ENCODE peak calls at places on chromosomes 7 and 10, in four cellular contexts. One of them, this sample, is unnamed.

GRCh38 chr10:75508239-75508813 is 76.9 kb downstream of the LRMDA start:
- DNase-seq in adrenal gland: no peak
- DNase-seq in GM13977: no peak
- DNase-seq in cardiac fibroblast: peak
- DNase-seq in this sample: no peak

GRCh38 chr7:100676501-100677306 is 3.2 kb downstream of the GNB2 start:
- DNase-seq in adrenal gland: peak
- DNase-seq in cardiac fibroblast: no peak
- DNase-seq in GM13977: no peak
- DNase-seq in this sample: no peak

GRCh38 chr10:114724295-114724694 is 66.2 kb upstream of the ABLIM1 start:
- DNase-seq in cardiac fibroblast: no peak
- DNase-seq in adrenal gland: no peak
- DNase-seq in GM13977: no peak
- DNase-seq in this sample: no peak

GRCh38 chr7:130219871-130220270 is 12.2 kb downstream of the SSMEM1 start:
- DNase-seq in cardiac fibroblast: no peak
- DNase-seq in adrenal gland: no peak
- DNase-seq in GM13977: no peak
- DNase-seq in this sample: no peak

GRCh38 chr10:42783181-42783549 is 570 bp downstream of the BMS1 start:
- DNase-seq in GM13977: no peak
- DNase-seq in cardiac fibroblast: peak
- DNase-seq in adrenal gland: peak
- DNase-seq in this sample: no peak

GRCh38 chr7:152142976-152143665 is 117.6 kb downstream of the GALNT11 start:
- DNase-seq in cardiac fibroblast: no peak
- DNase-seq in GM13977: no peak
- DNase-seq in adrenal gland: no peak
- DNase-seq in this sample: no peak

GRCh38 chr10:68403701-68404100 is 3.4 kb downstream of the RUFY2 start:
- DNase-seq in cardiac fibroblast: no peak
- DNase-seq in adrenal gland: no peak
- DNase-seq in GM13977: no peak
- DNase-seq in this sample: no peak

GRCh38 chr7:7857143-7857583 is 111.4 kb upstream of the GLCCI1 start:
- DNase-seq in adrenal gland: no peak
- DNase-seq in cardiac fibroblast: no peak
- DNase-seq in GM13977: peak
- DNase-seq in this sample: peak

GRCh38 chr10:89574348-89574747 is 39.0 kb upstream of the SLC16A12 start:
- DNase-seq in adrenal gland: no peak
- DNase-seq in cardiac fibroblast: peak
- DNase-seq in GM13977: no peak
- DNase-seq in this sample: no peak

GRCh38 chr10:123862421-123863188 is 29.0 kb downstream of the CPXM2 start:
- DNase-seq in adrenal gland: no peak
- DNase-seq in GM13977: no peak
- DNase-seq in cardiac fibroblast: no peak
- DNase-seq in this sample: no peak

GRCh38 chr10:11009471-11010308 is 8.0 kb upstream of the CELF2 start:
- DNase-seq in GM13977: no peak
- DNase-seq in cardiac fibroblast: peak
- DNase-seq in adrenal gland: no peak
- DNase-seq in this sample: no peak

GRCh38 chr7:112150823-112151641 is 55.2 kb downstream of the DOCK4 start:
- DNase-seq in cardiac fibroblast: no peak
- DNase-seq in adrenal gland: no peak
- DNase-seq in GM13977: no peak
- DNase-seq in this sample: no peak

GRCh38 chr10:650691-651615 is 38.5 kb downstream of the DIP2C start:
- DNase-seq in adrenal gland: no peak
- DNase-seq in GM13977: no peak
- DNase-seq in cardiac fibroblast: no peak
- DNase-seq in this sample: no peak

GRCh38 chr10:17200885-17201164 is 647 bp downstream of the TRDMT1 start:
- DNase-seq in adrenal gland: peak
- DNase-seq in cardiac fibroblast: peak
- DNase-seq in GM13977: peak
- DNase-seq in this sample: no peak

GRCh38 chr10:100986952-100987684 is at the start of the genes MRPL43 and TWNK:
- DNase-seq in cardiac fibroblast: peak
- DNase-seq in adrenal gland: peak
- DNase-seq in GM13977: peak
- DNase-seq in this sample: no peak

GRCh38 chr7:2530076-2530967 is 10.7 kb downstream of the LFNG start:
- DNase-seq in cardiac fibroblast: no peak
- DNase-seq in GM13977: peak
- DNase-seq in adrenal gland: peak
- DNase-seq in this sample: no peak

GRCh38 chr7:27459729-27460048 is 203.0 kb downstream of the HIBADH start:
- DNase-seq in adrenal gland: no peak
- DNase-seq in GM13977: no peak
- DNase-seq in cardiac fibroblast: peak
- DNase-seq in this sample: no peak

GRCh38 chr7:80908360-80908797 is 10.5 kb downstream of the SEMA3C start:
- DNase-seq in adrenal gland: no peak
- DNase-seq in cardiac fibroblast: no peak
- DNase-seq in GM13977: no peak
- DNase-seq in this sample: no peak

GRCh38 chr10:85642082-85642420 is 724.5 kb downstream of the GRID1 start:
- DNase-seq in adrenal gland: no peak
- DNase-seq in GM13977: no peak
- DNase-seq in cardiac fibroblast: peak
- DNase-seq in this sample: no peak

GRCh38 chr10:132293416-132294195 is 14.1 kb downstream of the STK32C start:
- DNase-seq in cardiac fibroblast: no peak
- DNase-seq in GM13977: no peak
- DNase-seq in adrenal gland: no peak
- DNase-seq in this sample: no peak

GRCh38 chr10:103181244-103181643 is 11.8 kb downstream of the NT5C2 start:
- DNase-seq in GM13977: no peak
- DNase-seq in adrenal gland: no peak
- DNase-seq in cardiac fibroblast: peak
- DNase-seq in this sample: peak

GRCh38 chr7:26397326-26397725 is 105.7 kb downstream of the SNX10 start:
- DNase-seq in GM13977: no peak
- DNase-seq in adrenal gland: peak
- DNase-seq in cardiac fibroblast: no peak
- DNase-seq in this sample: no peak

GRCh38 chr10:20287951-20288350 is 471.7 kb downstream of the PLXDC2 start:
- DNase-seq in GM13977: no peak
- DNase-seq in cardiac fibroblast: no peak
- DNase-seq in adrenal gland: no peak
- DNase-seq in this sample: no peak

GRCh38 chr10:20289055-20289454 is 472.8 kb downstream of the PLXDC2 start:
- DNase-seq in GM13977: no peak
- DNase-seq in adrenal gland: no peak
- DNase-seq in cardiac fibroblast: no peak
- DNase-seq in this sample: no peak
- TF ChIP-seq CTCF in GM13977: no peak
- TF ChIP-seq CTCF in adrenal gland: no peak
- TF ChIP-seq CTCF in cardiac fibroblast: no peak
- TF ChIP-seq CTCF in this sample: no peak

GRCh38 chr7:44315504-44315903 is 9.9 kb downstream of the CAMK2B start:
- DNase-seq in adrenal gland: no peak
- DNase-seq in GM13977: no peak
- DNase-seq in cardiac fibroblast: no peak
- DNase-seq in this sample: no peak

GRCh38 chr7:44310221-44310848 is 15.1 kb downstream of the CAMK2B start:
- DNase-seq in GM13977: no peak
- DNase-seq in cardiac fibroblast: no peak
- DNase-seq in adrenal gland: peak
- DNase-seq in this sample: no peak

GRCh38 chr7:44313016-44313415 is 12.4 kb downstream of the CAMK2B start:
- DNase-seq in GM13977: no peak
- DNase-seq in cardiac fibroblast: no peak
- DNase-seq in adrenal gland: no peak
- DNase-seq in this sample: no peak

GRCh38 chr7:44311561-44312495 is 13.6 kb downstream of the CAMK2B start:
- DNase-seq in adrenal gland: no peak
- DNase-seq in cardiac fibroblast: no peak
- DNase-seq in GM13977: no peak
- DNase-seq in this sample: no peak

DNA sequence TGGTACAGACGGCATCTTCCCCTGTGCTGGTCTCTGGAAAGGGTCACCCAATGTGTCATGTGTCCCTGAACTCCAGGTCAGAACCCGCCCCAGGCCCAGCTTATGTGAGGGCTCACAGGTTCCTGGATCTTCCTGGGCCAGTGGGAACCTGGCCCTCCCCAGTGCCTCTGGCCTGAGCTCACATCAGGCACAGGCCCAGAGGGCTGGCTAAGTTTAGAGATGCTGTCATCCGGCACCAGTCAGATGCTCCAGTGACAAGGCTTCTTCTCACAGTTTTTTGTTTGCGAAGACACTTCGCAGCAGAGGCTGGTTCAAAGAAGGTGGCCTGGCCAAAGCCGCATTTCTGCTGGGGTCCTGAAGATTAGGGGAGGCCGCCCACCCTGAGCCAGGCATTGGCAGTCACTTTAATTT is 11.8 kb downstream of the CAMK2B start:
- DNase-seq in adrenal gland: no peak
- DNase-seq in GM13977: no peak
- DNase-seq in cardiac fibroblast: no peak
- DNase-seq in this sample: no peak
- TF ChIP-seq CTCF in adrenal gland: no peak
- TF ChIP-seq CTCF in GM13977: no peak
- TF ChIP-seq CTCF in cardiac fibroblast: no peak
- TF ChIP-seq CTCF in this sample: no peak

DNA sequence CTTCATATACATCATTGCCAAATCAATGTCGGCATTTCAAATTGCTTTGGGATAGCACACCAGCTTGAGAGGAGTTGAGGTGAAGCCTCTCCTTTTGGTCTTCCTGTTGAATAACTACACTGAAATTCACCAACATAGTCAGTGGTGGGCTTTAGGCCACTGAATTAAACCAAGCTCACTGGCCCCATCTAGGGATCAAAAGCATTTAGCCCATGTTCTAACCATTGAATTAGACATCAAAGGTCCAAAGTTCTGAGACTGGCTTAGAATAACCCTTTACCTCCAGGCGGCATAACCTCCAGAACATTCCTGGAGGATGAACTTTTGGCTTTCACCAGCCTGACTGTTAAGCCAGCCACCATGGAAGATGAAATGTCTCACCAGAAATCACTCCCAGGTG is 54.6 kb downstream of the BPGM start:
- DNase-seq in adrenal gland: no peak
- DNase-seq in cardiac fibroblast: peak
- DNase-seq in GM13977: peak
- DNase-seq in this sample: no peak
- TF ChIP-seq CTCF in adrenal gland: no peak
- TF ChIP-seq CTCF in cardiac fibroblast: peak
- TF ChIP-seq CTCF in GM13977: peak
- TF ChIP-seq CTCF in this sample: peak

GRCh38 chr10:48518412-48518811 is 86.5 kb downstream of the ARHGAP22 start:
- DNase-seq in cardiac fibroblast: no peak
- DNase-seq in adrenal gland: no peak
- DNase-seq in GM13977: no peak
- DNase-seq in this sample: no peak
- TF ChIP-seq CTCF in cardiac fibroblast: no peak
- TF ChIP-seq CTCF in adrenal gland: no peak
- TF ChIP-seq CTCF in GM13977: no peak
- TF ChIP-seq CTCF in this sample: no peak

DNA sequence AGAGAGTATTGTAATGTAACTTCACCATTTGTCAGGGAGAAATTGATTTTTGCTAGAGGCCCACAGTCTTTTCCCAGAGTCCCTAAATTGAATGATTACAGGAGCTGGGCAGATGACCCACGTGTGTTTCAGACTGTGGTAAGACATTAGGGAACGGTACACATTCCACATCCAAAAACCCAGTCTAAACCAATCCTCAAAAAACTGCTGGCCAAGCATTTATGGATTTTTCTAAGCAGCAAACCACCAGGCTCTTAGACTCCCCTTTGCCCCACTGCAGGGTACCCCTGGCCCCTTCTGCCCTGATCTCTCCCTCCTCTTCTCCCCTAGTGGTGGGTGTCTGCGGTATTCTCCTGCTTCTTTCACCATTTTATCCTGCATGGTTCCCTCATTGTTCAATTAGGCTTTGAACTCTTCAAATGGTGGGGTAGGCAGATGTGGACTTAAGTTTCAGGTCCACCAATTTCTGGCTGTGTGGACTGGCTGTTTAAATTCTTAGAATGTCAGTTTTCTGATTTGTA is 135.5 kb upstream of the SORCS3 start:
- DNase-seq in cardiac fibroblast: no peak
- DNase-seq in adrenal gland: no peak
- DNase-seq in GM13977: no peak
- DNase-seq in this sample: no peak
- TF ChIP-seq CTCF in cardiac fibroblast: no peak
- TF ChIP-seq CTCF in adrenal gland: no peak
- TF ChIP-seq CTCF in GM13977: no peak
- TF ChIP-seq CTCF in this sample: no peak

GRCh38 chr7:96679886-96680285 is 29.8 kb downstream of the SEM1 start:
- DNase-seq in cardiac fibroblast: no peak
- DNase-seq in adrenal gland: no peak
- DNase-seq in GM13977: no peak
- DNase-seq in this sample: no peak
- TF ChIP-seq CTCF in cardiac fibroblast: no peak
- TF ChIP-seq CTCF in adrenal gland: no peak
- TF ChIP-seq CTCF in GM13977: no peak
- TF ChIP-seq CTCF in this sample: no peak

GRCh38 chr10:91758303-91759146 is 39.7 kb upstream of the TNKS2 start:
- DNase-seq in adrenal gland: no peak
- DNase-seq in cardiac fibroblast: peak
- DNase-seq in GM13977: peak
- DNase-seq in this sample: peak
- TF ChIP-seq CTCF in adrenal gland: peak
- TF ChIP-seq CTCF in cardiac fibroblast: peak
- TF ChIP-seq CTCF in GM13977: peak
- TF ChIP-seq CTCF in this sample: peak

DNA sequence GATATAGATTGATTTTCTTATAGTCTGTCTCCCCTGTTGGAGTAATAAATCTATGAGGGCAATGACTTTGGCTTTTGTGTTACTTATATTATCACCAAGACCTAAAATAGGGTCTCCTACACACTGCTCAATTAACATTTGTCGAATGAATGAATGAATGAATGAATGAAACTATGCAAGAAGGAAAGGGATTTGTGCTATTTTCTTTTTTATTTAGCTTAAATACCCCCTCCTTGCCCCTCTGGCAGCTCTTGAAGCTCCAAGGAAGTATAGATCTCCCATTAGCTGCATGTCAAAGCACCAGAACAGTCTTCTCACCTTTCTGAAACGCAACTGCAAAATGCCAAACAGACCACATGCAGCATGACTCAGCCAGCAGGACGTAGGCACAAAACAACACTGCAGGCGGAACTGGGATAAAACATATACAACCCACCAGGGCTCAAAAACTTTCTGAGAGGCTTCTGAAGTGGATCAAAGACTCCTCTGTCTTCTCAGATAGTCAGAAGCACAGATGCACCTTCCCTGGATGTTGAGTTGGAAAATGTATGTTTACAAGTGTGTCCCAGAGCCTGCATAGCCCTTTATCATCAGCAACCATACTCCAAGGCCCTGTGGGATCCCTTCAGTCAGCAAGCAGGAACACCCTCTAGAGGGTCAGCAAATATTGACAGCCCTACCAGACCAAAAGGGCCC is 187.8 kb downstream of the NPSR1 start:
- DNase-seq in adrenal gland: no peak
- DNase-seq in GM13977: no peak
- DNase-seq in cardiac fibroblast: no peak
- DNase-seq in this sample: no peak
- TF ChIP-seq CTCF in adrenal gland: no peak
- TF ChIP-seq CTCF in GM13977: no peak
- TF ChIP-seq CTCF in cardiac fibroblast: no peak
- TF ChIP-seq CTCF in this sample: peak

This sample was measured in GM12864.